ENCODE peak calls at places on chromosomes 16 and 17, in nine cellular contexts. One of them, this sample, is unnamed.

GRCh38 chr17:74289688-74290087 is 15.7 kb downstream of the DNAI2 start:
- DNase-seq in heart right ventricle: no peak
- DNase-seq in fibroblast of pulmonary artery: no peak
- DNase-seq in AG04449: no peak
- DNase-seq in thoracic aorta: no peak
- DNase-seq in AG10803: no peak
- DNase-seq in IMR-90: no peak
- DNase-seq in CD8-positive, alpha-beta T cell: no peak
- DNase-seq in fibroblast of the aortic adventitia: no peak
- DNase-seq in this sample: no peak

GRCh38 chr17:83041305-83041704 is 38.1 kb upstream of the METRNL start:
- DNase-seq in heart right ventricle: no peak
- DNase-seq in fibroblast of pulmonary artery: no peak
- DNase-seq in AG04449: no peak
- DNase-seq in thoracic aorta: no peak
- DNase-seq in AG10803: no peak
- DNase-seq in IMR-90: peak
- DNase-seq in CD8-positive, alpha-beta T cell: no peak
- DNase-seq in fibroblast of the aortic adventitia: no peak
- DNase-seq in this sample: no peak

GRCh38 chr17:42142371-42142896 is 12.4 kb downstream of the RAB5C start:
- DNase-seq in heart right ventricle: no peak
- DNase-seq in fibroblast of pulmonary artery: peak
- DNase-seq in AG04449: peak
- DNase-seq in thoracic aorta: no peak
- DNase-seq in AG10803: peak
- DNase-seq in IMR-90: peak
- DNase-seq in CD8-positive, alpha-beta T cell: no peak
- DNase-seq in fibroblast of the aortic adventitia: peak
- DNase-seq in this sample: peak

GRCh38 chr17:8800656-8801055 is 1.5 kb upstream of the MFSD6L start:
- DNase-seq in heart right ventricle: no peak
- DNase-seq in fibroblast of pulmonary artery: no peak
- DNase-seq in AG04449: no peak
- DNase-seq in thoracic aorta: no peak
- DNase-seq in AG10803: no peak
- DNase-seq in IMR-90: no peak
- DNase-seq in CD8-positive, alpha-beta T cell: no peak
- DNase-seq in fibroblast of the aortic adventitia: no peak
- DNase-seq in this sample: no peak

GRCh38 chr17:33469911-33470310 is 176.8 kb upstream of the ASIC2 start:
- DNase-seq in heart right ventricle: peak
- DNase-seq in fibroblast of pulmonary artery: peak
- DNase-seq in AG04449: peak
- DNase-seq in thoracic aorta: no peak
- DNase-seq in AG10803: peak
- DNase-seq in IMR-90: peak
- DNase-seq in CD8-positive, alpha-beta T cell: no peak
- DNase-seq in fibroblast of the aortic adventitia: peak
- DNase-seq in this sample: peak

GRCh38 chr17:48047113-48047740 is 932 bp upstream of the NFE2L1 start:
- DNase-seq in heart right ventricle: no peak
- DNase-seq in fibroblast of pulmonary artery: no peak
- DNase-seq in AG04449: no peak
- DNase-seq in thoracic aorta: no peak
- DNase-seq in AG10803: no peak
- DNase-seq in IMR-90: no peak
- DNase-seq in CD8-positive, alpha-beta T cell: no peak
- DNase-seq in fibroblast of the aortic adventitia: no peak
- DNase-seq in this sample: no peak

GRCh38 chr17:43327834-43328420 is 70.9 kb upstream of the ARL4D start:
- DNase-seq in heart right ventricle: no peak
- DNase-seq in fibroblast of pulmonary artery: no peak
- DNase-seq in AG04449: no peak
- DNase-seq in thoracic aorta: no peak
- DNase-seq in AG10803: no peak
- DNase-seq in IMR-90: no peak
- DNase-seq in CD8-positive, alpha-beta T cell: no peak
- DNase-seq in fibroblast of the aortic adventitia: no peak
- DNase-seq in this sample: no peak

GRCh38 chr16:85970712-85971220 is 71.8 kb downstream of the IRF8 start:
- DNase-seq in heart right ventricle: no peak
- DNase-seq in fibroblast of pulmonary artery: no peak
- DNase-seq in AG04449: no peak
- DNase-seq in thoracic aorta: no peak
- DNase-seq in AG10803: no peak
- DNase-seq in IMR-90: peak
- DNase-seq in CD8-positive, alpha-beta T cell: no peak
- DNase-seq in fibroblast of the aortic adventitia: no peak
- DNase-seq in this sample: no peak

GRCh38 chr16:68257251-68257905 is 6.9 kb upstream of the SLC7A6 start:
- DNase-seq in heart right ventricle: no peak
- DNase-seq in fibroblast of pulmonary artery: no peak
- DNase-seq in AG04449: no peak
- DNase-seq in thoracic aorta: no peak
- DNase-seq in AG10803: peak
- DNase-seq in IMR-90: peak
- DNase-seq in CD8-positive, alpha-beta T cell: no peak
- DNase-seq in fibroblast of the aortic adventitia: no peak
- DNase-seq in this sample: peak

GRCh38 chr16:85912271-85912974 is 13.5 kb downstream of the IRF8 start:
- DNase-seq in heart right ventricle: no peak
- DNase-seq in fibroblast of pulmonary artery: peak
- DNase-seq in AG04449: no peak
- DNase-seq in thoracic aorta: no peak
- DNase-seq in AG10803: peak
- DNase-seq in IMR-90: peak
- DNase-seq in CD8-positive, alpha-beta T cell: no peak
- DNase-seq in fibroblast of the aortic adventitia: peak
- DNase-seq in this sample: peak

GRCh38 chr17:18267927-18268711 is 7.7 kb downstream of the MIEF2 start:
- DNase-seq in heart right ventricle: no peak
- DNase-seq in fibroblast of pulmonary artery: peak
- DNase-seq in AG04449: no peak
- DNase-seq in thoracic aorta: no peak
- DNase-seq in AG10803: peak
- DNase-seq in IMR-90: peak
- DNase-seq in CD8-positive, alpha-beta T cell: no peak
- DNase-seq in fibroblast of the aortic adventitia: peak
- DNase-seq in this sample: peak

GRCh38 chr16:66335704-66336329 is 30.7 kb upstream of the CDH5 start:
- DNase-seq in heart right ventricle: peak
- DNase-seq in fibroblast of pulmonary artery: peak
- DNase-seq in AG04449: no peak
- DNase-seq in thoracic aorta: no peak
- DNase-seq in AG10803: peak
- DNase-seq in IMR-90: peak
- DNase-seq in CD8-positive, alpha-beta T cell: no peak
- DNase-seq in fibroblast of the aortic adventitia: peak
- DNase-seq in this sample: peak

GRCh38 chr17:74430706-74431567 is 951 bp upstream of the GPRC5C start:
- DNase-seq in heart right ventricle: peak
- DNase-seq in fibroblast of pulmonary artery: peak
- DNase-seq in AG04449: no peak
- DNase-seq in thoracic aorta: peak
- DNase-seq in AG10803: peak
- DNase-seq in IMR-90: peak
- DNase-seq in CD8-positive, alpha-beta T cell: no peak
- DNase-seq in fibroblast of the aortic adventitia: peak
- DNase-seq in this sample: peak

GRCh38 chr17:9021158-9021984 is at the start of gene NTN1:
- DNase-seq in heart right ventricle: peak
- DNase-seq in fibroblast of pulmonary artery: peak
- DNase-seq in AG04449: no peak
- DNase-seq in thoracic aorta: no peak
- DNase-seq in AG10803: peak
- DNase-seq in IMR-90: peak
- DNase-seq in CD8-positive, alpha-beta T cell: peak
- DNase-seq in fibroblast of the aortic adventitia: peak
- DNase-seq in this sample: peak

GRCh38 chr17:35809855-35810461 is 674 bp downstream of the TAF15 start:
- DNase-seq in heart right ventricle: no peak
- DNase-seq in fibroblast of pulmonary artery: no peak
- DNase-seq in AG04449: no peak
- DNase-seq in thoracic aorta: no peak
- DNase-seq in AG10803: peak
- DNase-seq in IMR-90: peak
- DNase-seq in CD8-positive, alpha-beta T cell: no peak
- DNase-seq in fibroblast of the aortic adventitia: peak
- DNase-seq in this sample: peak

GRCh38 chr17:81052199-81052997 is 17.4 kb downstream of the BAIAP2 start:
- DNase-seq in heart right ventricle: no peak
- DNase-seq in fibroblast of pulmonary artery: no peak
- DNase-seq in AG04449: no peak
- DNase-seq in thoracic aorta: no peak
- DNase-seq in AG10803: no peak
- DNase-seq in IMR-90: no peak
- DNase-seq in CD8-positive, alpha-beta T cell: no peak
- DNase-seq in fibroblast of the aortic adventitia: no peak
- DNase-seq in this sample: no peak

GRCh38 chr16:84879569-84880487 is 60.0 kb downstream of the CRISPLD2 start:
- DNase-seq in heart right ventricle: no peak
- DNase-seq in fibroblast of pulmonary artery: no peak
- DNase-seq in AG04449: no peak
- DNase-seq in thoracic aorta: no peak
- DNase-seq in AG10803: no peak
- DNase-seq in IMR-90: no peak
- DNase-seq in CD8-positive, alpha-beta T cell: no peak
- DNase-seq in fibroblast of the aortic adventitia: peak
- DNase-seq in this sample: no peak

GRCh38 chr16:85231959-85232358 is 119.7 kb upstream of the CIBAR2 start:
- DNase-seq in heart right ventricle: peak
- DNase-seq in fibroblast of pulmonary artery: peak
- DNase-seq in AG04449: no peak
- DNase-seq in thoracic aorta: no peak
- DNase-seq in AG10803: peak
- DNase-seq in IMR-90: no peak
- DNase-seq in CD8-positive, alpha-beta T cell: no peak
- DNase-seq in fibroblast of the aortic adventitia: peak
- DNase-seq in this sample: peak

DNA sequence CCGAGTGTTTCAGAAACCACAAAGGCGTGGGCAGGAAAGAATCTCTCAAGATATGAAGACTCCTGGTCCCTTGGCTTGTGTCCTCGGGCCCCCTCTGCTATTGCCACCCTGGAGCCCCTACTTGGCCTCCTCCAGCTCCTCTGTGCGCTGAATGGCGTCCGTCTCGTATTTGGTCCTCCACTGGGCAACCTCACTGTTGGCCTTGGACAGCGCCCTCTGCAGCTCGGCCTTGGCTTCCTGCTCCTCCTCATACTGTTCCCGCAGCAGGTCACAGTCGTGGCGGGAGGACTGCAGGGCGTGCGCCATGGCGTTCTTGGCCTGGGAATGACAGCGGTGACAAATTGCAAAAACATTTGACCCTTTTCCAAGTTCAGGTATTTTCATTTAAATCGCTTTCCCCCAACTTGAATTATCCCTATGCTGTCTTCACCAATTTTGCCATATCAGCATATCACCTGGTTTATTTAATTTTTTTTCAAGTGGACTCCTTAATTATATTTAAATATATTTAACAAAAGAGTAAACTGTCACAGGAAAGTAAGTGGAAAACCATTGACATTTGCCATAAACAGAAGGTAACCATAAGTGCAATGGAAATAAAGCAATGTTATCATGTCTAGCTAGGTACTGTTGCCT is 59.7 kb downstream of the MYH13 start:
- DNase-seq in heart right ventricle: no peak
- DNase-seq in fibroblast of pulmonary artery: no peak
- DNase-seq in AG04449: no peak
- DNase-seq in thoracic aorta: no peak
- DNase-seq in AG10803: no peak
- DNase-seq in IMR-90: no peak
- DNase-seq in CD8-positive, alpha-beta T cell: no peak
- DNase-seq in fibroblast of the aortic adventitia: no peak
- DNase-seq in this sample: no peak
- TF ChIP-seq CTCF in heart right ventricle: no peak
- TF ChIP-seq CTCF in fibroblast of pulmonary artery: no peak
- TF ChIP-seq CTCF in AG04449: no peak
- TF ChIP-seq CTCF in thoracic aorta: no peak
- TF ChIP-seq CTCF in AG10803: no peak
- TF ChIP-seq CTCF in IMR-90: no peak
- TF ChIP-seq CTCF in CD8-positive, alpha-beta T cell: no peak
- TF ChIP-seq CTCF in fibroblast of the aortic adventitia: no peak
- TF ChIP-seq CTCF in this sample: no peak

GRCh38 chr16:69727916-69728270 is 1.5 kb upstream of the NQO1 start:
- DNase-seq in heart right ventricle: no peak
- DNase-seq in fibroblast of pulmonary artery: no peak
- DNase-seq in AG04449: no peak
- DNase-seq in thoracic aorta: no peak
- DNase-seq in AG10803: no peak
- DNase-seq in IMR-90: no peak
- DNase-seq in CD8-positive, alpha-beta T cell: no peak
- DNase-seq in fibroblast of the aortic adventitia: no peak
- DNase-seq in this sample: no peak
- H3K4me3 ChIP-seq in heart right ventricle: no peak
- H3K4me3 ChIP-seq in fibroblast of pulmonary artery: no peak
- H3K4me3 ChIP-seq in AG04449: no peak
- H3K4me3 ChIP-seq in thoracic aorta: no peak
- H3K4me3 ChIP-seq in AG10803: no peak
- H3K4me3 ChIP-seq in IMR-90: no peak
- H3K4me3 ChIP-seq in CD8-positive, alpha-beta T cell: no peak
- H3K4me3 ChIP-seq in fibroblast of the aortic adventitia: no peak
- H3K4me3 ChIP-seq in this sample: no peak

DNA sequence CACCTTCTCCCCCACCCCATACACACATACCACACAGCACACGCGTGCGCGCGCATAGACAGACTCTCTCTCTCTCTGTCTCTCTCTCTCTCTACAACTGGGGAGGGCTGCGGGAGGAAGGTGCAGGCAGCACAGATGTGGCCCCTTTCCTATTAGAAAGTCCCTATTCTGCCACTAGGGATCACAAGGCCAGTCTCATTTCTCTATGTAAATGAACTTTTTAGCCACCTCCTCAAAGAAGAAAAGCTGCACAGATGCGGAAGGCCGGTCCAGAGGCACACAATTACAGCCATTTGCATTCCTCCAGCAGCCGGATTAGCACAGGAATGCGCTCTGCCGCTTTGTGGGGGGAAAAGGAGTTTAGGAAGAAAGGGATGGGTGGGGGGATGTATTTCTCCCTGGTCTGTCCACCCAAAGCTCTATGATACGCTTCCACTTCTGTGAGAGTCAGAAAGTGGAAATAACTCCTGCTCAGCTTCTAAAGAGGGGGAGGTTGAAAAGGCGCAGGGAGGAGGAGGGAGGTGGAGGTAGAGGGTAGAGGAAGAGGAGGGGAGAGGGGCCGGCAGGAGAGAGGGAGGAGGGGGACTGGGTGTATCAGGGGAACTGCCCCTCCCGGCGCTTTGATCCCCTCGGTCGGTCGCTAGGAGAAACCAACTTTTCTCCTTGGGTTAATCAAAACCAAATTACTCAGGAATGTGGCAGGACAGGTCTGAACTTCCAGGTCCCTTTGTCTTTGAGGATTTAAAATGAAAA is 11.7 kb downstream of the ZFHX3 start:
- DNase-seq in heart right ventricle: no peak
- DNase-seq in fibroblast of pulmonary artery: no peak
- DNase-seq in AG04449: no peak
- DNase-seq in thoracic aorta: no peak
- DNase-seq in AG10803: no peak
- DNase-seq in IMR-90: no peak
- DNase-seq in CD8-positive, alpha-beta T cell: no peak
- DNase-seq in fibroblast of the aortic adventitia: no peak
- DNase-seq in this sample: no peak
- TF ChIP-seq CTCF in heart right ventricle: no peak
- TF ChIP-seq CTCF in fibroblast of pulmonary artery: no peak
- TF ChIP-seq CTCF in AG04449: no peak
- TF ChIP-seq CTCF in thoracic aorta: no peak
- TF ChIP-seq CTCF in AG10803: no peak
- TF ChIP-seq CTCF in IMR-90: no peak
- TF ChIP-seq CTCF in CD8-positive, alpha-beta T cell: no peak
- TF ChIP-seq CTCF in fibroblast of the aortic adventitia: no peak
- TF ChIP-seq CTCF in this sample: no peak

GRCh38 chr16:58198739-58199411 is 969 bp upstream of the CSNK2A2 start:
- DNase-seq in heart right ventricle: no peak
- DNase-seq in fibroblast of pulmonary artery: no peak
- DNase-seq in AG04449: no peak
- DNase-seq in thoracic aorta: no peak
- DNase-seq in AG10803: no peak
- DNase-seq in IMR-90: no peak
- DNase-seq in CD8-positive, alpha-beta T cell: no peak
- DNase-seq in fibroblast of the aortic adventitia: no peak
- DNase-seq in this sample: no peak
- H3K4me3 ChIP-seq in heart right ventricle: peak
- H3K4me3 ChIP-seq in fibroblast of pulmonary artery: no peak
- H3K4me3 ChIP-seq in AG04449: no peak
- H3K4me3 ChIP-seq in thoracic aorta: no peak
- H3K4me3 ChIP-seq in AG10803: no peak
- H3K4me3 ChIP-seq in IMR-90: no peak
- H3K4me3 ChIP-seq in CD8-positive, alpha-beta T cell: peak
- H3K4me3 ChIP-seq in fibroblast of the aortic adventitia: no peak
- H3K4me3 ChIP-seq in this sample: no peak

This sample was measured in cardiac fibroblast.